ENCODE peak calls at places on chromosomes 2 and 18, in four cellular contexts. One of them, this sample, is unnamed.

GRCh38 chr2:159850789-159851188 is 52.8 kb upstream of the CD302 start:
- DNase-seq in stimulated activated CD8-positive, alpha-beta memory T cell treated with anti-CD3 and anti-CD28 coated beads, Interleukin-4, amount 100 ng/mL, for 24 hours: no peak
- DNase-seq in WTC11: no peak
- DNase-seq in stomach: no peak
- DNase-seq in this sample: no peak

GRCh38 chr2:118371500-118371899 is 283.2 kb downstream of the INSIG2 start:
- DNase-seq in stimulated activated CD8-positive, alpha-beta memory T cell treated with anti-CD3 and anti-CD28 coated beads, Interleukin-4, amount 100 ng/mL, for 24 hours: no peak
- DNase-seq in WTC11: peak
- DNase-seq in stomach: no peak
- DNase-seq in this sample: peak

GRCh38 chr2:85554980-85555612 is 6.2 kb downstream of the GGCX start:
- DNase-seq in stimulated activated CD8-positive, alpha-beta memory T cell treated with anti-CD3 and anti-CD28 coated beads, Interleukin-4, amount 100 ng/mL, for 24 hours: no peak
- DNase-seq in WTC11: no peak
- DNase-seq in stomach: no peak
- DNase-seq in this sample: no peak

GRCh38 chr18:9643549-9643948 is 29.2 kb upstream of the PPP4R1 start:
- DNase-seq in stimulated activated CD8-positive, alpha-beta memory T cell treated with anti-CD3 and anti-CD28 coated beads, Interleukin-4, amount 100 ng/mL, for 24 hours: no peak
- DNase-seq in WTC11: peak
- DNase-seq in stomach: no peak
- DNase-seq in this sample: peak

GRCh38 chr2:54122939-54123338 is 7.5 kb downstream of the ACYP2 start:
- DNase-seq in stimulated activated CD8-positive, alpha-beta memory T cell treated with anti-CD3 and anti-CD28 coated beads, Interleukin-4, amount 100 ng/mL, for 24 hours: no peak
- DNase-seq in WTC11: no peak
- DNase-seq in stomach: no peak
- DNase-seq in this sample: no peak

GRCh38 chr18:77013777-77014525 is 118.6 kb downstream of the MBP start:
- DNase-seq in stimulated activated CD8-positive, alpha-beta memory T cell treated with anti-CD3 and anti-CD28 coated beads, Interleukin-4, amount 100 ng/mL, for 24 hours: no peak
- DNase-seq in WTC11: no peak
- DNase-seq in stomach: no peak
- DNase-seq in this sample: peak

GRCh38 chr2:168085801-168086361 is 161.5 kb downstream of the STK39 start:
- DNase-seq in stimulated activated CD8-positive, alpha-beta memory T cell treated with anti-CD3 and anti-CD28 coated beads, Interleukin-4, amount 100 ng/mL, for 24 hours: no peak
- DNase-seq in WTC11: no peak
- DNase-seq in stomach: no peak
- DNase-seq in this sample: no peak

GRCh38 chr2:164523026-164523425 is 98.3 kb downstream of the GRB14 start:
- DNase-seq in stimulated activated CD8-positive, alpha-beta memory T cell treated with anti-CD3 and anti-CD28 coated beads, Interleukin-4, amount 100 ng/mL, for 24 hours: no peak
- DNase-seq in WTC11: no peak
- DNase-seq in stomach: no peak
- DNase-seq in this sample: no peak

GRCh38 chr2:188076149-188077056 is 215.3 kb upstream of the GULP1 start:
- DNase-seq in stimulated activated CD8-positive, alpha-beta memory T cell treated with anti-CD3 and anti-CD28 coated beads, Interleukin-4, amount 100 ng/mL, for 24 hours: no peak
- DNase-seq in WTC11: no peak
- DNase-seq in stomach: no peak
- DNase-seq in this sample: no peak

GRCh38 chr2:240810621-240811020 is 9.4 kb downstream of the KIF1A start:
- DNase-seq in stimulated activated CD8-positive, alpha-beta memory T cell treated with anti-CD3 and anti-CD28 coated beads, Interleukin-4, amount 100 ng/mL, for 24 hours: no peak
- DNase-seq in WTC11: no peak
- DNase-seq in stomach: no peak
- DNase-seq in this sample: no peak

GRCh38 chr2:41922177-41922576 is 125.6 kb upstream of the PKDCC start:
- DNase-seq in stimulated activated CD8-positive, alpha-beta memory T cell treated with anti-CD3 and anti-CD28 coated beads, Interleukin-4, amount 100 ng/mL, for 24 hours: no peak
- DNase-seq in WTC11: no peak
- DNase-seq in stomach: no peak
- DNase-seq in this sample: no peak

GRCh38 chr2:88269832-88270231 is 99.7 kb downstream of the THNSL2 start:
- DNase-seq in stimulated activated CD8-positive, alpha-beta memory T cell treated with anti-CD3 and anti-CD28 coated beads, Interleukin-4, amount 100 ng/mL, for 24 hours: no peak
- DNase-seq in WTC11: no peak
- DNase-seq in stomach: no peak
- DNase-seq in this sample: no peak

GRCh38 chr2:130871843-130872242 is 35.1 kb downstream of the ARHGEF4 start:
- DNase-seq in stimulated activated CD8-positive, alpha-beta memory T cell treated with anti-CD3 and anti-CD28 coated beads, Interleukin-4, amount 100 ng/mL, for 24 hours: no peak
- DNase-seq in WTC11: no peak
- DNase-seq in stomach: no peak
- DNase-seq in this sample: no peak

GRCh38 chr2:27799646-27800010 is 28.1 kb downstream of the MRPL33 start:
- DNase-seq in stimulated activated CD8-positive, alpha-beta memory T cell treated with anti-CD3 and anti-CD28 coated beads, Interleukin-4, amount 100 ng/mL, for 24 hours: no peak
- DNase-seq in WTC11: no peak
- DNase-seq in stomach: no peak
- DNase-seq in this sample: no peak

GRCh38 chr2:176206677-176207076 is 18.2 kb downstream of the HOXD1 start:
- DNase-seq in stimulated activated CD8-positive, alpha-beta memory T cell treated with anti-CD3 and anti-CD28 coated beads, Interleukin-4, amount 100 ng/mL, for 24 hours: no peak
- DNase-seq in WTC11: no peak
- DNase-seq in stomach: no peak
- DNase-seq in this sample: no peak

GRCh38 chr18:12639990-12640880 is 17.7 kb downstream of the SPIRE1 start:
- DNase-seq in stimulated activated CD8-positive, alpha-beta memory T cell treated with anti-CD3 and anti-CD28 coated beads, Interleukin-4, amount 100 ng/mL, for 24 hours: no peak
- DNase-seq in WTC11: no peak
- DNase-seq in stomach: no peak
- DNase-seq in this sample: no peak

GRCh38 chr2:23590227-23590869 is 205.4 kb downstream of the KLHL29 start:
- DNase-seq in stimulated activated CD8-positive, alpha-beta memory T cell treated with anti-CD3 and anti-CD28 coated beads, Interleukin-4, amount 100 ng/mL, for 24 hours: no peak
- DNase-seq in WTC11: no peak
- DNase-seq in stomach: no peak
- DNase-seq in this sample: no peak

GRCh38 chr2:196801578-196801977 is 2.1 kb upstream of the GTF3C3 start:
- DNase-seq in stimulated activated CD8-positive, alpha-beta memory T cell treated with anti-CD3 and anti-CD28 coated beads, Interleukin-4, amount 100 ng/mL, for 24 hours: no peak
- DNase-seq in WTC11: no peak
- DNase-seq in stomach: no peak
- DNase-seq in this sample: no peak

GRCh38 chr18:43192408-43192807 is 76.9 kb upstream of the RIT2 start:
- DNase-seq in stimulated activated CD8-positive, alpha-beta memory T cell treated with anti-CD3 and anti-CD28 coated beads, Interleukin-4, amount 100 ng/mL, for 24 hours: no peak
- DNase-seq in WTC11: no peak
- DNase-seq in stomach: no peak
- DNase-seq in this sample: no peak

GRCh38 chr2:157441072-157441454 is 2.8 kb downstream of the CYTIP start:
- DNase-seq in stimulated activated CD8-positive, alpha-beta memory T cell treated with anti-CD3 and anti-CD28 coated beads, Interleukin-4, amount 100 ng/mL, for 24 hours: no peak
- DNase-seq in WTC11: no peak
- DNase-seq in stomach: no peak
- DNase-seq in this sample: no peak

GRCh38 chr18:56402872-56403516 is 235.4 kb downstream of the TXNL1 start:
- DNase-seq in stimulated activated CD8-positive, alpha-beta memory T cell treated with anti-CD3 and anti-CD28 coated beads, Interleukin-4, amount 100 ng/mL, for 24 hours: no peak
- DNase-seq in WTC11: no peak
- DNase-seq in stomach: no peak
- DNase-seq in this sample: no peak

GRCh38 chr18:34729264-34729663 is 19.2 kb downstream of the DTNA start:
- DNase-seq in stimulated activated CD8-positive, alpha-beta memory T cell treated with anti-CD3 and anti-CD28 coated beads, Interleukin-4, amount 100 ng/mL, for 24 hours: no peak
- DNase-seq in WTC11: peak
- DNase-seq in stomach: no peak
- DNase-seq in this sample: peak

GRCh38 chr18:13136689-13137040 is 81.9 kb upstream of the LDLRAD4 start:
- DNase-seq in stimulated activated CD8-positive, alpha-beta memory T cell treated with anti-CD3 and anti-CD28 coated beads, Interleukin-4, amount 100 ng/mL, for 24 hours: no peak
- DNase-seq in WTC11: peak
- DNase-seq in stomach: no peak
- DNase-seq in this sample: peak

GRCh38 chr2:102463160-102463559 is 9.9 kb upstream of the SLC9A4 start:
- DNase-seq in stimulated activated CD8-positive, alpha-beta memory T cell treated with anti-CD3 and anti-CD28 coated beads, Interleukin-4, amount 100 ng/mL, for 24 hours: no peak
- DNase-seq in WTC11: no peak
- DNase-seq in stomach: no peak
- DNase-seq in this sample: no peak

GRCh38 chr18:37364237-37364636 is 201.4 kb downstream of the CELF4 start:
- DNase-seq in stimulated activated CD8-positive, alpha-beta memory T cell treated with anti-CD3 and anti-CD28 coated beads, Interleukin-4, amount 100 ng/mL, for 24 hours: no peak
- DNase-seq in WTC11: no peak
- DNase-seq in stomach: peak
- DNase-seq in this sample: peak

GRCh38 chr2:102240640-102241370 is 54.0 kb downstream of the IL1RL2 start:
- DNase-seq in stimulated activated CD8-positive, alpha-beta memory T cell treated with anti-CD3 and anti-CD28 coated beads, Interleukin-4, amount 100 ng/mL, for 24 hours: peak
- DNase-seq in WTC11: peak
- DNase-seq in stomach: peak
- DNase-seq in this sample: peak

GRCh38 chr2:43059183-43059897 is 167.1 kb downstream of the ZFP36L2 start:
- DNase-seq in stimulated activated CD8-positive, alpha-beta memory T cell treated with anti-CD3 and anti-CD28 coated beads, Interleukin-4, amount 100 ng/mL, for 24 hours: peak
- DNase-seq in WTC11: no peak
- DNase-seq in stomach: no peak
- DNase-seq in this sample: peak

GRCh38 chr2:74618410-74619083 is 29.6 kb downstream of the M1AP start:
- DNase-seq in stimulated activated CD8-positive, alpha-beta memory T cell treated with anti-CD3 and anti-CD28 coated beads, Interleukin-4, amount 100 ng/mL, for 24 hours: no peak
- DNase-seq in WTC11: no peak
- DNase-seq in stomach: no peak
- DNase-seq in this sample: no peak

GRCh38 chr2:136530154-136530553 is 235.2 kb upstream of the THSD7B start:
- DNase-seq in stimulated activated CD8-positive, alpha-beta memory T cell treated with anti-CD3 and anti-CD28 coated beads, Interleukin-4, amount 100 ng/mL, for 24 hours: no peak
- DNase-seq in WTC11: no peak
- DNase-seq in stomach: no peak
- DNase-seq in this sample: no peak

GRCh38 chr18:42157420-42157819 is 202.4 kb downstream of the PIK3C3 start:
- DNase-seq in stimulated activated CD8-positive, alpha-beta memory T cell treated with anti-CD3 and anti-CD28 coated beads, Interleukin-4, amount 100 ng/mL, for 24 hours: no peak
- DNase-seq in WTC11: no peak
- DNase-seq in stomach: no peak
- DNase-seq in this sample: no peak

GRCh38 chr2:241558532-241559488 is at the start of gene BOK:
- DNase-seq in stimulated activated CD8-positive, alpha-beta memory T cell treated with anti-CD3 and anti-CD28 coated beads, Interleukin-4, amount 100 ng/mL, for 24 hours: no peak
- DNase-seq in WTC11: peak
- DNase-seq in stomach: peak
- DNase-seq in this sample: peak

This sample was measured in thyroid gland.